ENCODE peak calls at places on chromosomes 5 and 9, in five cellular contexts. T is cortex of kidney, C is adrenal gland, G is brain microvascular endothelial cell, Y is ovary. M is an unnamed sample.
A peak's percentile ranks its signal among the peaks of the same experiment; 100 is the strongest.

GRCh38 chr9:3467593-3468219 is 58.1 kb downstream of the RFX3 start:
- DNase-seq in T (no peak), C (peak; percentile 90), G (peak; percentile 77), Y (peak; percentile 22), M (peak; percentile 59)

GRCh38 chr5:101306391-101307137 is 403.5 kb upstream of the ST8SIA4 start:
- DNase-seq in T (no peak), C (no peak), G (no peak), Y (no peak), M (no peak)

GRCh38 chr9:113892861-113893491 is 16.9 kb downstream of the ZNF618 start:
- DNase-seq in T (no peak), C (peak; percentile 35), G (no peak), Y (no peak), M (no peak)

GRCh38 chr9:21402387-21403247 is 6.3 kb upstream of the IFNA8 start:
- DNase-seq in T (no peak), C (no peak), G (no peak), Y (no peak), M (no peak)

GRCh38 chr9:96686638-96687335 is 31.7 kb upstream of the PRXL2C start:
- DNase-seq in T (peak; percentile 22), C (peak; percentile 90), G (peak; percentile 60), Y (peak; percentile 43), M (no peak)

GRCh38 chr5:134289509-134290113 is 63.7 kb upstream of the PPP2CA start:
- DNase-seq in T (no peak), C (peak; percentile 72), G (peak; percentile 56), Y (peak; percentile 43), M (peak; percentile 41)

GRCh38 chr5:159784993-159785392 is 131.3 kb upstream of the ADRA1B start:
- DNase-seq in T (no peak), C (no peak), G (no peak), Y (no peak), M (no peak)

GRCh38 chr5:124859027-124859426 is 112.6 kb upstream of the ZNF608 start:
- DNase-seq in T (no peak), C (no peak), G (no peak), Y (no peak), M (no peak)

GRCh38 chr5:32325616-32326015 is 12.9 kb upstream of the MTMR12 start:
- DNase-seq in T (no peak), C (no peak), G (no peak), Y (no peak), M (no peak)

GRCh38 chr9:84583866-84584265 is 85.7 kb upstream of the NTRK2 start:
- DNase-seq in T (no peak), C (no peak), G (no peak), Y (no peak), M (no peak)

GRCh38 chr5:43007911-43008368 is 32.2 kb downstream of the ANXA2R start:
- DNase-seq in T (no peak), C (peak; percentile 84), G (peak; percentile 74), Y (peak; percentile 55), M (peak; percentile 71)

GRCh38 chr9:106324071-106324470 is 538.9 kb upstream of the ZNF462 start:
- DNase-seq in T (no peak), C (no peak), G (no peak), Y (no peak), M (no peak)

GRCh38 chr9:108543251-108543768 is 312.5 kb downstream of the ACTL7B start:
- DNase-seq in T (no peak), C (no peak), G (no peak), Y (no peak), M (no peak)

GRCh38 chr5:143402464-143403356 is 776 bp downstream of the NR3C1 start:
- DNase-seq in T (no peak), C (peak; percentile 83), G (peak; percentile 57), Y (peak; percentile 39), M (no peak)

GRCh38 chr5:87541033-87541432 is 128.3 kb upstream of the CCNH start:
- DNase-seq in T (no peak), C (peak; percentile 88), G (peak; percentile 45), Y (peak; percentile 53), M (no peak)

GRCh38 chr9:129383415-129384088 is 205.5 kb upstream of the IER5L start:
- DNase-seq in T (no peak), C (peak; percentile 92), G (peak; percentile 56), Y (peak; percentile 87), M (peak; percentile 44)

GRCh38 chr5:63263409-63263808 is 684.8 kb downstream of the LRRC70 start:
- DNase-seq in T (no peak), C (no peak), G (no peak), Y (no peak), M (no peak)

GRCh38 chr9:35909687-35910612 is 660 bp downstream of the SPAAR start:
- DNase-seq in T (no peak), C (no peak), G (no peak), Y (no peak), M (no peak)

GRCh38 chr5:115068239-115069086 is 101.2 kb downstream of the TRIM36 start:
- DNase-seq in T (no peak), C (no peak), G (peak; percentile 58), Y (no peak), M (peak; percentile 50)

GRCh38 chr9:77981332-77981731 is 50.3 kb downstream of the GNAQ start:
- DNase-seq in T (no peak), C (peak; percentile 70), G (peak; percentile 59), Y (no peak), M (no peak)

GRCh38 chr5:179346401-179346800 is 1.1 kb upstream of the ADAMTS2 start:
- DNase-seq in T (no peak), C (no peak), G (peak; percentile 47), Y (no peak), M (no peak)

GRCh38 chr9:75111019-75111622 is 22.8 kb downstream of the OSTF1 start:
- DNase-seq in T (no peak), C (no peak), G (no peak), Y (no peak), M (no peak)

GRCh38 chr5:41871866-41872265 is 1.6 kb upstream of the OXCT1 start:
- DNase-seq in T (no peak), C (no peak), G (no peak), Y (no peak), M (no peak)